ENCODE peak calls at places on chromosomes 16 and 17, in five cellular contexts. C is mucosa of gallbladder; F is CD4-positive, alpha-beta memory T cell; K is activated CD4-positive, alpha-beta memory T cell treated with anti-CD3 and anti-CD28 coated beads, Interleukin-2, amount 10 ng/mL, durations not matched to agents 7 days and 5 days; S is GM12891. W is an unnamed sample.

GRCh38 chr17:37466471-37466870 is 23.2 kb upstream of the DUSP14 start:
- DNase-seq in S (no peak), K (no peak), C (no peak), F (no peak), W (no peak)

GRCh38 chr17:82400830-82401229 is 17.3 kb upstream of the HEXD start:
- DNase-seq in K (peak; percentile 76), S (peak; percentile 86), F (peak; percentile 33), C (peak; percentile 37), W (no peak)

GRCh38 chr16:88878967-88879787 is 12.7 kb upstream of the PABPN1L start:
- DNase-seq in F (no peak), C (no peak), S (no peak), K (no peak), W (no peak)

GRCh38 chr17:20282526-20283308 is 184.6 kb downstream of the LGALS9B start:
- DNase-seq in C (no peak), F (no peak), S (no peak), K (no peak), W (no peak)

GRCh38 chr17:2376107-2376506 is 24.8 kb downstream of the MNT start:
- DNase-seq in C (no peak), F (no peak), K (no peak), S (no peak), W (no peak)

GRCh38 chr16:50067290-50067853 is 1.6 kb downstream of the HEATR3 start:
- DNase-seq in K (peak; percentile 55), C (no peak), F (peak; percentile 25), S (peak; percentile 20), W (peak; percentile 11)

GRCh38 chr17:48058393-48059124 is 10.4 kb downstream of the NFE2L1 start:
- DNase-seq in F (no peak), S (no peak), K (no peak), C (no peak), W (no peak)

GRCh38 chr17:57463103-57463885 is 207.0 kb downstream of the MSI2 start:
- DNase-seq in C (no peak), F (no peak), S (peak; percentile 86), K (peak; percentile 73), W (no peak)

GRCh38 chr16:11915644-11916523 is at the start of gene GSPT1:
- DNase-seq in F (peak; percentile 99), S (peak; percentile 94), C (peak; percentile 98), K (peak; percentile 100), W (peak; percentile 98)

GRCh38 chr17:56176101-56176500 is 22.8 kb downstream of the ANKFN1 start:
- DNase-seq in F (no peak), S (no peak), K (no peak), C (no peak), W (no peak)

GRCh38 chr17:56979091-56979480 is 1.2 kb downstream of the SCPEP1 start:
- DNase-seq in C (no peak), S (no peak), K (no peak), F (no peak), W (peak; percentile 13)

GRCh38 chr16:22240023-22240697 is 34.1 kb downstream of the EEF2K start:
- DNase-seq in S (no peak), C (no peak), F (no peak), K (no peak), W (no peak)

GRCh38 chr16:10681310-10682308 is 13.1 kb downstream of the TEKT5 start:
- DNase-seq in S (no peak), F (no peak), C (no peak), K (no peak), W (no peak)

GRCh38 chr17:21297026-21297520 is 12.6 kb downstream of the MAP2K3 start:
- DNase-seq in K (no peak), C (no peak), S (no peak), F (no peak), W (no peak)

GRCh38 chr16:21599994-21600773 is 807 bp downstream of the METTL9 start:
- DNase-seq in C (no peak), K (no peak), F (peak; percentile 29), S (no peak), W (peak; percentile 51)

GRCh38 chr16:14018848-14019247 is 52.3 kb upstream of the MRTFB start:
- DNase-seq in F (no peak), S (no peak), C (no peak), K (no peak), W (no peak)